ENCODE peak calls at places on chromosomes 13 and 19, in eight cellular contexts. L is H1, W is retinal pigment epithelial cell, P is thoracic aorta, V is heart right ventricle, E is pancreas, J is OCI-LY7, S is IMR-90. Z is an unnamed sample.

GRCh38 chr19:27689734-27690241 is 1523.2 kb downstream of the UQCRFS1 start:
- DNase-seq in P (no peak), E (no peak), V (no peak), W (no peak), S (no peak), L (no peak), J (no peak), Z (no peak)

GRCh38 chr19:23116802-23117571 is at the start of gene ZNF730:
- DNase-seq in S (peak; percentile 68), J (peak; percentile 88), L (peak; percentile 66), W (peak; percentile 46), V (peak; percentile 91), E (peak; percentile 16), P (no peak), Z (peak; percentile 69)

GRCh38 chr13:23707674-23708073 is 137.5 kb downstream of the TNFRSF19 start:
- DNase-seq in S (peak; percentile 49), W (no peak), P (no peak), J (no peak), E (no peak), V (no peak), L (no peak), Z (peak; percentile 76)

GRCh38 chr19:42288411-42288810 is 13.5 kb upstream of the PRR19 start:
- DNase-seq in V (no peak), W (no peak), J (no peak), L (no peak), S (no peak), E (no peak), P (no peak), Z (no peak)

GRCh38 chr13:68697551-68697950 is 1410.1 kb upstream of the ATXN8OS start:
- DNase-seq in E (no peak), P (no peak), S (no peak), V (no peak), J (no peak), W (no peak), L (no peak), Z (no peak)

GRCh38 chr13:44904982-44905381 is 84.3 kb downstream of the NUFIP1 start:
- DNase-seq in W (peak; percentile 95), J (no peak), S (peak; percentile 97), P (peak; percentile 16), E (no peak), V (peak; percentile 13), L (no peak), Z (peak; percentile 98)

GRCh38 chr13:109867766-109868165 is 81.4 kb upstream of the IRS2 start:
- DNase-seq in P (no peak), E (no peak), J (no peak), W (no peak), V (no peak), L (no peak), S (no peak), Z (peak; percentile 18)

GRCh38 chr13:110593430-110594130 is 21.8 kb upstream of the NAXD start:
- DNase-seq in J (peak; percentile 49), P (no peak), S (peak; percentile 57), V (no peak), L (no peak), W (no peak), E (peak; percentile 37), Z (peak; percentile 75)

GRCh38 chr19:30236587-30236986 is 135.6 kb upstream of the ZNF536 start:
- DNase-seq in V (no peak), L (no peak), J (no peak), P (no peak), W (no peak), S (no peak), E (no peak), Z (no peak)

GRCh38 chr19:32339988-32340874 is 5.2 kb upstream of the ZNF507 start:
- DNase-seq in V (peak; percentile 68), S (peak; percentile 27), J (peak; percentile 44), P (peak; percentile 29), L (no peak), E (peak; percentile 79), W (no peak), Z (peak; percentile 64)

GRCh38 chr19:15374796-15375440 is 4.7 kb downstream of the AKAP8 start:
- DNase-seq in P (no peak), E (no peak), L (no peak), V (peak; percentile 51), J (no peak), S (no peak), W (no peak), Z (no peak)

GRCh38 chr13:52665325-52665724 is 12.7 kb downstream of the SUGT1 start:
- DNase-seq in E (no peak), L (no peak), W (no peak), V (no peak), P (no peak), S (peak; percentile 16), J (peak; percentile 20), Z (peak; percentile 55)

GRCh38 chr19:46226438-46226973 is 3.0 kb upstream of the IGFL1 start:
- DNase-seq in J (no peak), W (no peak), L (no peak), E (no peak), V (no peak), P (no peak), S (no peak), Z (no peak)

GRCh38 chr13:109156181-109156935 is 526.9 kb downstream of the MYO16 start:
- DNase-seq in W (peak; percentile 73), E (no peak), L (no peak), S (peak; percentile 86), J (no peak), V (peak; percentile 34), P (no peak), Z (peak; percentile 86)

GRCh38 chr19:49020931-49021895 is 2.9 kb downstream of the CGB3 start:
- DNase-seq in E (no peak), J (peak; percentile 54), P (no peak), S (peak; percentile 25), V (no peak), W (no peak), L (no peak), Z (peak; percentile 44)

GRCh38 chr19:33194884-33195710 is 967 bp downstream of the LRP3 start:
- DNase-seq in W (no peak), V (peak; percentile 35), L (no peak), P (no peak), S (peak; percentile 48), J (no peak), E (peak; percentile 40), Z (peak; percentile 41)

GRCh38 chr13:49298903-49299605 is 51.3 kb downstream of the CDADC1 start:
- DNase-seq in S (no peak), P (no peak), W (peak; percentile 60), E (no peak), V (no peak), L (no peak), J (no peak), Z (no peak)

GRCh38 chr19:47581605-47582319 is 8.8 kb upstream of the ZNF541 start:
- DNase-seq in S (no peak), J (no peak), W (no peak), L (no peak), V (no peak), E (no peak), P (no peak), Z (no peak)

GRCh38 chr13:39688699-39689405 is 33.4 kb downstream of the COG6 start:
- DNase-seq in L (no peak), S (peak; percentile 54), V (no peak), J (no peak), E (no peak), P (no peak), W (no peak), Z (peak; percentile 71)

GRCh38 chr13:31945202-31945978 is 86.2 kb upstream of the FRY start:
- DNase-seq in J (no peak), P (no peak), W (peak; percentile 52), L (no peak), V (peak; percentile 54), E (peak; percentile 79), S (peak; percentile 81), Z (peak; percentile 74)

GRCh38 chr19:35510626-35510964 is 2.9 kb downstream of the DMKN start:
- DNase-seq in L (no peak), E (no peak), S (no peak), W (no peak), V (no peak), J (no peak), P (no peak), Z (no peak)
- H3K4me3 ChIP-seq in L (peak overlapping the region; percentile 99), E (peak overlapping the region; percentile 64), S (peak overlapping the region; percentile 25), W (no peak overlapping the region), V (peak overlapping the region; percentile 56), J (no peak overlapping the region), P (peak overlapping the region; percentile 77), Z (no peak overlapping the region)

GRCh38 chr19:39196860-39197562 is at the start of gene NCCRP1:
- DNase-seq in J (no peak), P (no peak), S (no peak), L (no peak), V (no peak), W (no peak), E (peak; percentile 48), Z (no peak)

GRCh38 chr19:39199025-39199424 is 2.3 kb downstream of the NCCRP1 start:
- DNase-seq in J (no peak), P (no peak), S (peak; percentile 63), L (no peak), E (peak; percentile 92), W (peak; percentile 26), V (no peak), Z (peak; percentile 37)

GRCh38 chr19:39196320-39196719 is 444 bp upstream of the NCCRP1 start:
- DNase-seq in L (no peak), W (no peak), P (no peak), S (no peak), J (no peak), V (no peak), E (peak; percentile 33), Z (no peak)

GRCh38 chr19:39195755-39196154 is 1.0 kb upstream of the NCCRP1 start:
- DNase-seq in P (no peak), V (no peak), J (no peak), E (peak; percentile 43), S (no peak), L (no peak), W (no peak), Z (no peak)

GRCh38 chr19:39197808-39198207 is 1.0 kb downstream of the NCCRP1 start:
- DNase-seq in L (no peak), S (no peak), J (no peak), W (no peak), V (no peak), E (peak; percentile 59), P (no peak), Z (no peak)
- TF ChIP-seq CTCF in L (peak; percentile 44), S (no peak), J (peak; percentile 40), W (no peak), V (no peak), E (no peak), P (no peak), Z (no peak)

DNA sequence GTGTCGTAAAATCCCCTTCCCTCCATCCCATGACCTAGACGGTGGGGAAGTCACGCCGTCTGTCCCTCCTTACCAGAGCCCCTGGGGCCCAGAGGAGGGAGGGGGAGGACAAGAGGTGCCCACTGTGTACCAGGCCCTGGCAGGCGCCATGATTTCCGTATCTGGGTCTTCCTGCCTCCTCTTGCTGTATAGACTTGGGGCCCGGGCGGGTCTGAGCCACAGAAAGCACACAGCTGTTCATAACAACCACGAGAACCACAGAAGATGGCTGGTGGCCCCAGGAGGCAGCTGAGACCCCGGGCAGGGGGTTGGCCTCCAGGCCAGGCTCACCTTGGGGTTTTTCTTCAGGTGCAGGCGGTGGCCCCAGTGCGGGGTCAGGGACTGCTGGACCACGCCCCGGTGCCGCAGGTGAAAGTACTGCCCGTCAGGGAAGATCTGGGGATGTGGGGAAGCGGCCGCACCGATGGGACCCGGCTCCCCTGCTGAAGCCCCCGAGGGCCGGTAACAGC is 633 bp downstream of the PCSK4 start:
- DNase-seq in W (no peak), J (no peak), P (no peak), V (no peak), L (no peak), E (peak; percentile 49), S (no peak), Z (no peak)
- H3K4me3 ChIP-seq in W (peak overlapping the region; percentile 53), J (peak overlapping the region; percentile 68), P (peak overlapping the region; percentile 88), V (peak overlapping the region; percentile 62), L (peak overlapping the region; percentile 50), E (peak overlapping the region; percentile 41), S (peak overlapping the region; percentile 58), Z (peak overlapping the region; percentile 65)

GRCh38 chr19:50511069-50511822 is at the start of gene JOSD2:
- DNase-seq in S (peak; percentile 99), P (peak; percentile 99), W (peak; percentile 96), V (peak; percentile 98), L (peak; percentile 91), J (peak; percentile 100), E (peak; percentile 97), Z (peak; percentile 100)
- TF ChIP-seq CTCF in S (no peak), P (no peak), W (no peak), V (no peak), L (no peak), J (no peak), E (no peak), Z (no peak)

Z was measured in choroid plexus epithelial cell.